ENCODE peak calls at places on chromosomes 5 and 9, in five cellular contexts. S is natural killer cell, Y is choroid plexus epithelial cell, T is progenitor cell of endocrine pancreas, K is H9. Q is an unnamed sample.

GRCh38 chr5:11252523-11252922 is 491.5 kb upstream of the DAP start:
- DNase-seq in S (no peak), Y (no peak), T (no peak), K (no peak), Q (no peak)

GRCh38 chr9:114431003-114431402 is 43.2 kb upstream of the AKNA start:
- DNase-seq in S (no peak), Y (no peak), T (no peak), K (peak), Q (no peak)

GRCh38 chr5:96734871-96735325 is 72.7 kb downstream of the CAST start:
- DNase-seq in S (no peak), Y (no peak), T (no peak), K (no peak), Q (no peak)

GRCh38 chr9:111108946-111109345 is 70.7 kb upstream of the LPAR1 start:
- DNase-seq in S (no peak), Y (peak), T (no peak), K (no peak), Q (no peak)

GRCh38 chr5:159864885-159865622 is 51.2 kb upstream of the ADRA1B start:
- DNase-seq in S (no peak), Y (no peak), T (no peak), K (no peak), Q (no peak)

GRCh38 chr5:38529955-38530644 is 26.3 kb downstream of the LIFR start:
- DNase-seq in S (no peak), Y (no peak), T (no peak), K (no peak), Q (no peak)

GRCh38 chr9:133708123-133708769 is 29.9 kb downstream of the SARDH start:
- DNase-seq in S (no peak), Y (no peak), T (no peak), K (no peak), Q (no peak)

GRCh38 chr9:82588801-82589200 is 474.1 kb downstream of the RASEF start:
- DNase-seq in S (no peak), Y (no peak), T (no peak), K (no peak), Q (no peak)

GRCh38 chr9:94945191-94946144 is 219.0 kb downstream of the AOPEP start:
- DNase-seq in S (no peak), Y (peak), T (no peak), K (no peak), Q (peak)

GRCh38 chr9:16120727-16121126 is 567.9 kb downstream of the CCDC171 start:
- DNase-seq in S (no peak), Y (no peak), T (no peak), K (no peak), Q (no peak)

GRCh38 chr5:143636951-143637528 is 174.9 kb upstream of the HMHB1 start:
- DNase-seq in S (no peak), Y (peak), T (no peak), K (no peak), Q (no peak)

GRCh38 chr9:121331992-121332685 is 37.9 kb downstream of the STOM start:
- DNase-seq in S (no peak), Y (peak), T (no peak), K (no peak), Q (no peak)

GRCh38 chr5:69238760-69239251 is 4.1 kb downstream of the CDK7 start:
- DNase-seq in S (no peak), Y (peak), T (no peak), K (no peak), Q (no peak)

GRCh38 chr5:10691826-10692785 is 68.9 kb downstream of the DAP start:
- DNase-seq in S (no peak), Y (peak), T (no peak), K (no peak), Q (no peak)

GRCh38 chr9:128505414-128505765 is 871 bp downstream of the GLE1 start:
- DNase-seq in S (no peak), Y (peak), T (no peak), K (no peak), Q (no peak)

GRCh38 chr5:168712280-168712924 is 133.2 kb upstream of the PANK3 start:
- DNase-seq in S (no peak), Y (peak), T (no peak), K (no peak), Q (peak)

GRCh38 chr5:140322751-140323731 is 20.1 kb upstream of the PFDN1 start:
- DNase-seq in S (no peak), Y (peak), T (no peak), K (no peak), Q (peak)

GRCh38 chr9:114697951-114698351 is 16.0 kb upstream of the TEX48 start:
- DNase-seq in S (no peak), Y (no peak), T (no peak), K (no peak), Q (no peak)

GRCh38 chr9:112884086-112884485 is 6.6 kb downstream of the SLC46A2 start:
- DNase-seq in S (no peak), Y (peak), T (no peak), K (no peak), Q (no peak)

GRCh38 chr9:36974731-36975130 is 59.3 kb downstream of the PAX5 start:
- DNase-seq in S (no peak), Y (no peak), T (no peak), K (peak), Q (peak)

GRCh38 chr5:109247943-109248342 is 161.8 kb downstream of the PJA2 start:
- DNase-seq in S (no peak), Y (no peak), T (no peak), K (no peak), Q (no peak)

GRCh38 chr5:1516615-1517601 is 6.9 kb downstream of the LPCAT1 start:
- DNase-seq in S (peak), Y (peak), T (peak), K (peak), Q (peak)

GRCh38 chr9:32348289-32348688 is 36.2 kb upstream of the ACO1 start:
- DNase-seq in S (no peak), Y (no peak), T (no peak), K (no peak), Q (no peak)

GRCh38 chr9:12657233-12657632 is 36.0 kb upstream of the TYRP1 start:
- DNase-seq in S (no peak), Y (no peak), T (no peak), K (no peak), Q (no peak)

GRCh38 chr9:123929177-123929869 is 603 bp downstream of the DENND1A start:
- DNase-seq in S (peak), Y (no peak), T (no peak), K (peak), Q (peak)

GRCh38 chr9:36934478-36935065 is 99.5 kb downstream of the PAX5 start:
- DNase-seq in S (no peak), Y (no peak), T (no peak), K (no peak), Q (no peak)

GRCh38 chr5:40660751-40661150 is 19.0 kb upstream of the PTGER4 start:
- DNase-seq in S (no peak), Y (no peak), T (no peak), K (no peak), Q (no peak)

GRCh38 chr9:613771-614347 is 227.6 kb upstream of the DMRT1 start:
- DNase-seq in S (peak), Y (peak), T (peak), K (peak), Q (peak)

GRCh38 chr5:89418821-89419085 is 535.8 kb upstream of the MEF2C start:
- DNase-seq in S (no peak), Y (no peak), T (no peak), K (no peak), Q (no peak)
- TF ChIP-seq CTCF in S (no peak), Y (no peak), T (no peak), K (no peak), Q (no peak)

GRCh38 chr9:1870915-1871314 is 144.2 kb upstream of the SMARCA2 start:
- DNase-seq in S (no peak), Y (no peak), T (no peak), K (no peak), Q (no peak)

GRCh38 chr9:1875251-1875851 is 139.8 kb upstream of the SMARCA2 start:
- DNase-seq in S (no peak), Y (no peak), T (no peak), K (no peak), Q (no peak)

GRCh38 chr9:1871486-1872181 is 143.5 kb upstream of the SMARCA2 start:
- DNase-seq in S (no peak), Y (peak), T (no peak), K (peak), Q (peak)

GRCh38 chr9:1869843-1870242 is 145.3 kb upstream of the SMARCA2 start:
- DNase-seq in S (no peak), Y (peak), T (peak), K (peak), Q (peak)
- TF ChIP-seq CTCF in S (peak), Y (peak), T (peak), K (peak), Q (peak)

GRCh38 chr5:138568061-138568824 is 7.0 kb downstream of the HSPA9 start:
- DNase-seq in S (no peak), Y (peak), T (no peak), K (no peak), Q (no peak)
- TF ChIP-seq CTCF in S (no peak), Y (peak), T (no peak), K (no peak), Q (peak)

GRCh38 chr5:15501057-15501791 is 1.2 kb downstream of the FBXL7 start:
- DNase-seq in S (no peak), Y (peak), T (peak), K (peak), Q (peak)

GRCh38 chr5:15502208-15502607 is 2.2 kb downstream of the FBXL7 start:
- DNase-seq in S (no peak), Y (peak), T (no peak), K (no peak), Q (no peak)

GRCh38 chr5:15500326-15500958 is 462 bp downstream of the FBXL7 start:
- DNase-seq in S (no peak), Y (peak), T (peak), K (peak), Q (peak)

GRCh38 chr5:15496886-15497285 is 3.1 kb upstream of the FBXL7 start:
- DNase-seq in S (no peak), Y (no peak), T (no peak), K (no peak), Q (no peak)

DNA sequence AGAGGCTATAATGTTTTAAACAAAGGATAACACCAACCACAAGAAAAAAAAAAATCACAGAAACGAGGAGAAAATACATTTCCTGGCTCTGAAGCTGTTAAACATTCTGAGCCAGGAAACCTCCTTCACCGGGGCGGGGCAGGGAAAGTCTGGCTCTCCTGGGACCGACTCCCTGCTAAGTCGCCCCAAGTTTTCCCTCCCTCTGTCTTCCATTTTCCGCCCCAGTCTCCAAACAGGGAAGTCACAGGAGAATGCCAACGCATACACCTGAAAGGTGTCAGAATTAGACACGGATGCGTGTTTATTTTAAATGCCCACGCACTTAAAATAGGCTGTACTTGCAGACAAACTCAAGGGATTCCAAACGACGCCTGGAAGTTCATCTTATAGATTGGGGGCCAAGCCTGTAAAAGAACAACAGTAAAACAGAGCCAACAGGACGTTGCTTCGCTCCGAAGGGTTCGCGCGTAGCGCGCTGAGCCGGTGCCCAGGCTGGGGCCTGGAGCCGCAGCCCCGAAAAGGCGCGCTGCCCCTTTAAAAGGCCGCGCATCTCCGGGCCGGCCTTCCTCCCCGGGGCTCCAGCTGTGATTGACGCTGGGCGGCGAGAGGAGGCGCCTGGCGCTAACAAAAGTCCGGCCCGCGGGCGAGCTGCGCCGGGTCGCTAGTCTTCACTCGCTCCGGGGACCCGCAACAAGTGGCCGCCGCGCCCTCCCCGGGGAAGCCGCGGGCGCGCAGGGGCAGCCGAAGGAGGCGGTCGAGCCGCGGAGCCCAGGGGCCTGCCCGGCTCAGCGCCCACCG is at the start of gene FBXL7:
- DNase-seq in S (no peak), Y (peak), T (peak), K (peak), Q (peak)
- TF ChIP-seq CTCF in S (no peak), Y (peak), T (no peak), K (peak), Q (no peak)

GRCh38 chr9:137035507-137035834 is 3.6 kb upstream of the FUT7 start:
- DNase-seq in S (no peak), Y (no peak), T (no peak), K (no peak), Q (no peak)
- TF ChIP-seq CTCF in S (peak), Y (no peak), T (no peak), K (peak), Q (no peak)